ENCODE peak calls at places on chromosomes 13 and 19, in four cellular contexts. Y, N, U and B are unnamed samples.

GRCh38 chr13:42780044-42780443 is 1.3 kb upstream of the FAM216B start:
- DNase-seq in Y (no peak), N (no peak), U (no peak), B (no peak)

GRCh38 chr13:51585696-51586095 is 1.4 kb downstream of the WDFY2 start:
- DNase-seq in Y (peak), N (no peak), U (peak), B (no peak)

GRCh38 chr19:53015730-53016129 is 2.0 kb downstream of the ERVV-1 start:
- DNase-seq in Y (no peak), N (no peak), U (no peak), B (no peak)

GRCh38 chr19:18775586-18776287 is 15.4 kb downstream of the COMP start:
- DNase-seq in Y (peak), N (no peak), U (no peak), B (no peak)

GRCh38 chr13:113782472-113782871 is 23.4 kb downstream of the TMEM255B start:
- DNase-seq in Y (no peak), N (peak), U (no peak), B (peak)

GRCh38 chr13:46804391-46804815 is 7.4 kb upstream of the ESD start:
- DNase-seq in Y (peak), N (no peak), U (no peak), B (no peak)

GRCh38 chr13:32008518-32009175 is 22.9 kb upstream of the FRY start:
- DNase-seq in Y (no peak), N (no peak), U (no peak), B (no peak)

GRCh38 chr13:80113714-80114454 is 227.0 kb downstream of the SPRY2 start:
- DNase-seq in Y (no peak), N (no peak), U (no peak), B (no peak)

GRCh38 chr19:30371960-30372824 is at the start of gene ZNF536:
- DNase-seq in Y (no peak), N (no peak), U (no peak), B (no peak)

GRCh38 chr19:16262618-16263017 is 62.0 kb upstream of the KLF2 start:
- DNase-seq in Y (no peak), N (no peak), U (no peak), B (no peak)

GRCh38 chr19:29887498-29887897 is 54.5 kb upstream of the URI1 start:
- DNase-seq in Y (no peak), N (no peak), U (peak), B (peak)

GRCh38 chr19:51696606-51697005 is 3.5 kb downstream of the SPACA6 start:
- DNase-seq in Y (no peak), N (no peak), U (no peak), B (no peak)

GRCh38 chr13:101915755-101916107 is 463.3 kb downstream of the ITGBL1 start:
- DNase-seq in Y (no peak), N (no peak), U (no peak), B (no peak)

GRCh38 chr19:39671739-39672363 is 16.1 kb downstream of the LGALS16 start:
- DNase-seq in Y (peak), N (no peak), U (peak), B (no peak)

GRCh38 chr19:38455031-38455430 is 21.5 kb downstream of the RYR1 start:
- DNase-seq in Y (peak), N (no peak), U (no peak), B (no peak)

GRCh38 chr19:40907968-40908735 is 26.1 kb upstream of the CYP2A7 start:
- DNase-seq in Y (no peak), N (peak), U (no peak), B (no peak)

GRCh38 chr13:102869948-102870676 is 24.3 kb downstream of the ERCC5 start:
- DNase-seq in Y (no peak), N (no peak), U (peak), B (no peak)

GRCh38 chr19:13633109-13633508 is 126.8 kb upstream of the CACNA1A start:
- DNase-seq in Y (peak), N (no peak), U (no peak), B (no peak)

GRCh38 chr19:47176627-47177090 is 46.0 kb downstream of the SAE1 start:
- DNase-seq in Y (peak), N (no peak), U (no peak), B (no peak)

GRCh38 chr13:80341771-80342271 is 895 bp upstream of the SPRY2 start:
- DNase-seq in Y (peak), N (peak), U (peak), B (no peak)

GRCh38 chr13:97627566-97627965 is 193.6 kb downstream of the RAP2A start:
- DNase-seq in Y (peak), N (no peak), U (no peak), B (no peak)

GRCh38 chr13:94595006-94595942 is 678 bp downstream of the TGDS start:
- DNase-seq in Y (peak), N (no peak), U (peak), B (no peak)

GRCh38 chr19:47068246-47068645 is 19.8 kb upstream of the TMEM160 start:
- DNase-seq in Y (no peak), N (no peak), U (no peak), B (no peak)